ENCODE peak calls at places on chromosomes 13 and 19, in six cellular contexts. M, D, U, K, G and T are unnamed samples.
A peak's percentile ranks its signal among the peaks of the same experiment; 100 is the strongest.

GRCh38 chr19:51461723-51462161 is 3.5 kb upstream of the SIGLEC8 start:
- DNase-seq in M (no peak), D (no peak), U (no peak), K (no peak), G (peak; percentile 81), T (no peak)

GRCh38 chr19:41096353-41096752 is 8.1 kb downstream of the CYP2A13 start:
- DNase-seq in M (no peak), D (no peak), U (no peak), K (no peak), G (no peak), T (no peak)

GRCh38 chr13:111847964-111848363 is 219.0 kb upstream of the SOX1 start:
- DNase-seq in M (no peak), D (no peak), U (no peak), K (no peak), G (no peak), T (no peak)

GRCh38 chr19:51368366-51369282 is at the start of gene CLDND2:
- DNase-seq in M (no peak), D (no peak), U (no peak), K (no peak), G (no peak), T (no peak)

GRCh38 chr19:8017808-8018207 is 12.4 kb upstream of the ELAVL1 start:
- DNase-seq in M (no peak), D (no peak), U (no peak), K (peak; percentile 77), G (no peak), T (no peak)

GRCh38 chr13:95588134-95588533 is 35.6 kb downstream of the CLDN10 start:
- DNase-seq in M (no peak), D (no peak), U (no peak), K (no peak), G (no peak), T (no peak)

GRCh38 chr19:42313096-42313839 is at the start of gene TMEM145:
- DNase-seq in M (peak; percentile 45), D (no peak), U (no peak), K (peak; percentile 78), G (no peak), T (peak; percentile 68)

GRCh38 chr13:109818136-109818535 is 31.8 kb upstream of the IRS2 start:
- DNase-seq in M (no peak), D (no peak), U (no peak), K (no peak), G (no peak), T (no peak)

GRCh38 chr13:104962411-104962810 is 1573.1 kb downstream of the EFNB2 start:
- DNase-seq in M (no peak), D (no peak), U (no peak), K (no peak), G (no peak), T (no peak)

GRCh38 chr19:46975918-46976782 is 43.5 kb upstream of the NPAS1 start:
- DNase-seq in M (peak; percentile 25), D (peak; percentile 90), U (peak; percentile 96), K (no peak), G (peak; percentile 99), T (peak; percentile 96)

GRCh38 chr13:26967119-26968038 is 204.2 kb downstream of the USP12 start:
- DNase-seq in M (no peak), D (peak; percentile 66), U (no peak), K (no peak), G (no peak), T (no peak)

GRCh38 chr13:110628477-110628793 is 13.1 kb downstream of the NAXD start:
- DNase-seq in M (no peak), D (no peak), U (peak; percentile 39), K (no peak), G (no peak), T (no peak)

GRCh38 chr13:78194904-78195639 is 276.4 kb upstream of the EDNRB start:
- DNase-seq in M (no peak), D (no peak), U (peak; percentile 12), K (no peak), G (no peak), T (no peak)

GRCh38 chr13:25213716-25214115 is 41.6 kb upstream of the AMER2 start:
- DNase-seq in M (no peak), D (no peak), U (no peak), K (no peak), G (peak; percentile 69), T (no peak)

GRCh38 chr19:46404884-46405658 is 8.3 kb downstream of the CCDC8 start:
- DNase-seq in M (no peak), D (no peak), U (no peak), K (no peak), G (no peak), T (peak; percentile 72)

GRCh38 chr19:56066152-56067023 is 54.7 kb downstream of the ZNF787 start:
- DNase-seq in M (peak; percentile 71), D (peak; percentile 50), U (peak; percentile 27), K (peak; percentile 76), G (peak; percentile 90), T (peak; percentile 79)

GRCh38 chr13:44407891-44408290 is 34.3 kb downstream of the SERP2 start:
- DNase-seq in M (no peak), D (no peak), U (no peak), K (no peak), G (no peak), T (no peak)

GRCh38 chr19:38247734-38248268 is 8.4 kb downstream of the PPP1R14A start:
- DNase-seq in M (no peak), D (no peak), U (no peak), K (no peak), G (no peak), T (no peak)

GRCh38 chr19:47309038-47309437 is 623 bp upstream of the C5AR1 start:
- DNase-seq in M (no peak), D (no peak), U (no peak), K (no peak), G (no peak), T (no peak)

GRCh38 chr19:43640424-43640757 is 741 bp upstream of the CADM4 start:
- DNase-seq in M (no peak), D (no peak), U (no peak), K (no peak), G (no peak), T (no peak)

GRCh38 chr19:7685546-7686445 is 5.2 kb downstream of the TRAPPC5 start:
- DNase-seq in M (no peak), D (no peak), U (no peak), K (no peak), G (no peak), T (no peak)

GRCh38 chr19:14333101-14333871 is 48.0 kb upstream of the ADGRE5 start:
- DNase-seq in M (peak; percentile 18), D (peak; percentile 16), U (peak; percentile 6), K (peak; percentile 45), G (no peak), T (peak; percentile 16)

GRCh38 chr13:43390101-43390500 is 366.7 kb downstream of the DNAJC15 start:
- DNase-seq in M (no peak), D (no peak), U (no peak), K (no peak), G (no peak), T (no peak)

GRCh38 chr13:43574601-43575000 is 212.2 kb downstream of the ENOX1 start:
- DNase-seq in M (no peak), D (no peak), U (no peak), K (no peak), G (no peak), T (no peak)

GRCh38 chr19:2523630-2524311 is 47.8 kb downstream of the GADD45B start:
- DNase-seq in M (no peak), D (no peak), U (peak; percentile 92), K (no peak), G (no peak), T (no peak)

GRCh38 chr19:29645911-29646310 is 19.4 kb upstream of the PLEKHF1 start:
- DNase-seq in M (no peak), D (peak; percentile 61), U (peak; percentile 15), K (no peak), G (peak; percentile 86), T (peak; percentile 79)

GRCh38 chr13:94515352-94515751 is 35.9 kb upstream of the DCT start:
- DNase-seq in M (no peak), D (no peak), U (no peak), K (no peak), G (no peak), T (no peak)

GRCh38 chr13:60396008-60396782 is 825 bp upstream of the TDRD3 start:
- DNase-seq in M (peak; percentile 68), D (peak; percentile 91), U (peak; percentile 92), K (peak; percentile 93), G (peak; percentile 97), T (peak; percentile 92)

GRCh38 chr19:15154002-15154612 is 46.7 kb downstream of the NOTCH3 start:
- DNase-seq in M (no peak), D (no peak), U (peak; percentile 53), K (no peak), G (no peak), T (peak; percentile 56)

GRCh38 chr19:36685835-36686234 is 1.6 kb upstream of the ZNF567 start:
- DNase-seq in M (no peak), D (no peak), U (no peak), K (no peak), G (no peak), T (no peak)

GRCh38 chr19:1082165-1082927 is 12.8 kb downstream of the POLR2E start:
- DNase-seq in M (peak; percentile 93), D (no peak), U (peak; percentile 28), K (peak; percentile 79), G (peak; percentile 94), T (peak; percentile 92)

GRCh38 chr19:29715695-29716581 is 877 bp upstream of the C19orf12 start:
- DNase-seq in M (no peak), D (no peak), U (peak; percentile 9), K (no peak), G (no peak), T (no peak)

GRCh38 chr13:89688908-89689307 is 1658.6 kb upstream of the MIR17HG start:
- DNase-seq in M (no peak), D (peak; percentile 28), U (no peak), K (no peak), G (no peak), T (peak; percentile 67)

GRCh38 chr13:23352161-23352560 is 81.3 kb downstream of the SACS start:
- DNase-seq in M (no peak), D (no peak), U (no peak), K (no peak), G (no peak), T (no peak)
- TF ChIP-seq CTCF in M (no peak), D (no peak), U (no peak), K (no peak), G (no peak), T (no peak)

DNA sequence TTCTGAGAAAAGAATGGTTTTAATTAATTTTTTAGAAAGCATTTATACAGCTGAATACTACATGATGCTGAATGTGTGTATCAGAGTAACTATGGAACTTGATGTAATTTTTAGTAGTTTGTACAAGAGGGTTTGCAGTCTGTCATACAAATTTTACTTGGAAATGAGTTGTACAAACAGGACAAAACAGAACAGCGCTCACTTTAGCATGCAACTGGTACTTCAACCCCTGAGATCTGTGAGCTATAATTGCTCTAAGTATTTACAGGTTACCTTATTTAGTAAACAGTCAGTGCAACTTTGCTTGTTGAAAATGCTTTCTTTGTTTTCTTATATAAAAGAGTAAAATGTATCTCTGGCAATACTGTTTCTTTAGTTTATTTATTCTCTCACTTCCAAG is 719 bp downstream of the TNFRSF19 start:
- DNase-seq in M (no peak), D (no peak), U (peak; percentile 58), K (no peak), G (no peak), T (no peak)
- TF ChIP-seq CTCF in M (peak; percentile 8), D (no peak), U (peak; percentile 35), K (no peak), G (no peak), T (no peak)

GRCh38 chr13:33799950-33800592 is 17.9 kb upstream of the RFC3 start:
- DNase-seq in M (no peak), D (no peak), U (peak; percentile 61), K (no peak), G (no peak), T (no peak)
- TF ChIP-seq CTCF in M (peak; percentile 39), D (no peak), U (peak; percentile 53), K (peak; percentile 42), G (no peak), T (no peak)

GRCh38 chr19:18282021-18282787 is 782 bp upstream of the JUND start:
- DNase-seq in M (no peak), D (no peak), U (no peak), K (no peak), G (peak; percentile 94), T (no peak)
- TF ChIP-seq CTCF in M (no peak), D (no peak), U (peak; percentile 30), K (no peak), G (no peak), T (no peak)